ENCODE peak calls at places on chromosomes 11 and 22, in eight cellular contexts. One of them, this sample, is unnamed. For H3K4me1 and H3K9me3, the result is how much of the 10 kb centered on the place peaks cover.

GRCh38 chr22:35470903-35471321 is 69.7 kb upstream of the RASD2 start:
- DNase-seq in psoas muscle: no peak
- DNase-seq in uterus: no peak
- DNase-seq in CD8-positive, alpha-beta memory T cell: no peak
- DNase-seq in CD4-positive, CD25-positive, alpha-beta regulatory T cell: no peak
- DNase-seq in IMR-90: peak
- DNase-seq in NT2/D1: no peak
- DNase-seq in A549: peak
- DNase-seq in this sample: no peak

GRCh38 chr11:12109591-12110196 is 696 bp upstream of the MICAL2 start:
- DNase-seq in psoas muscle: no peak
- DNase-seq in uterus: no peak
- DNase-seq in CD8-positive, alpha-beta memory T cell: no peak
- DNase-seq in CD4-positive, CD25-positive, alpha-beta regulatory T cell: peak
- DNase-seq in IMR-90: no peak
- DNase-seq in NT2/D1: no peak
- DNase-seq in A549: no peak
- DNase-seq in this sample: no peak

GRCh38 chr22:37228106-37229011 is 15.7 kb downstream of the RAC2 start:
- DNase-seq in psoas muscle: peak
- DNase-seq in uterus: no peak
- DNase-seq in CD8-positive, alpha-beta memory T cell: peak
- DNase-seq in CD4-positive, CD25-positive, alpha-beta regulatory T cell: peak
- DNase-seq in IMR-90: peak
- DNase-seq in NT2/D1: no peak
- DNase-seq in A549: no peak
- DNase-seq in this sample: peak

GRCh38 chr22:45972091-45972867 is 4.7 kb downstream of the WNT7B start:
- DNase-seq in psoas muscle: no peak
- DNase-seq in uterus: no peak
- DNase-seq in CD8-positive, alpha-beta memory T cell: no peak
- DNase-seq in CD4-positive, CD25-positive, alpha-beta regulatory T cell: no peak
- DNase-seq in IMR-90: no peak
- DNase-seq in NT2/D1: no peak
- DNase-seq in A549: no peak
- DNase-seq in this sample: no peak

GRCh38 chr11:69381681-69382130 is 87.8 kb downstream of the MYEOV start:
- DNase-seq in psoas muscle: peak
- DNase-seq in uterus: no peak
- DNase-seq in CD8-positive, alpha-beta memory T cell: no peak
- DNase-seq in CD4-positive, CD25-positive, alpha-beta regulatory T cell: no peak
- DNase-seq in IMR-90: no peak
- DNase-seq in NT2/D1: no peak
- DNase-seq in A549: no peak
- DNase-seq in this sample: no peak

GRCh38 chr11:57779275-57779674 is 17.7 kb downstream of the CTNND1 start:
- DNase-seq in psoas muscle: no peak
- DNase-seq in uterus: no peak
- DNase-seq in CD8-positive, alpha-beta memory T cell: no peak
- DNase-seq in CD4-positive, CD25-positive, alpha-beta regulatory T cell: no peak
- DNase-seq in IMR-90: peak
- DNase-seq in NT2/D1: peak
- DNase-seq in A549: peak
- DNase-seq in this sample: no peak

GRCh38 chr11:125515102-125515439 is 19.0 kb upstream of the FEZ1 start:
- DNase-seq in psoas muscle: no peak
- DNase-seq in uterus: no peak
- DNase-seq in CD8-positive, alpha-beta memory T cell: no peak
- DNase-seq in CD4-positive, CD25-positive, alpha-beta regulatory T cell: no peak
- DNase-seq in IMR-90: no peak
- DNase-seq in NT2/D1: no peak
- DNase-seq in A549: no peak
- DNase-seq in this sample: no peak

GRCh38 chr11:110366234-110366633 is 63.5 kb upstream of the FDX1 start:
- DNase-seq in psoas muscle: peak
- DNase-seq in uterus: no peak
- DNase-seq in CD8-positive, alpha-beta memory T cell: no peak
- DNase-seq in CD4-positive, CD25-positive, alpha-beta regulatory T cell: no peak
- DNase-seq in IMR-90: peak
- DNase-seq in NT2/D1: no peak
- DNase-seq in A549: peak
- DNase-seq in this sample: peak

GRCh38 chr11:110161061-110161460 is 67.9 kb downstream of the ZC3H12C start:
- DNase-seq in psoas muscle: no peak
- DNase-seq in uterus: no peak
- DNase-seq in CD8-positive, alpha-beta memory T cell: no peak
- DNase-seq in CD4-positive, CD25-positive, alpha-beta regulatory T cell: no peak
- DNase-seq in IMR-90: no peak
- DNase-seq in NT2/D1: no peak
- DNase-seq in A549: no peak
- DNase-seq in this sample: no peak

GRCh38 chr11:123018702-123019101 is 37.1 kb upstream of the BSX start:
- DNase-seq in psoas muscle: no peak
- DNase-seq in uterus: no peak
- DNase-seq in CD8-positive, alpha-beta memory T cell: no peak
- DNase-seq in CD4-positive, CD25-positive, alpha-beta regulatory T cell: no peak
- DNase-seq in IMR-90: no peak
- DNase-seq in NT2/D1: no peak
- DNase-seq in A549: no peak
- DNase-seq in this sample: peak

GRCh38 chr11:65552413-65552951 is 5.7 kb downstream of the LTBP3 start:
- DNase-seq in psoas muscle: no peak
- DNase-seq in uterus: no peak
- DNase-seq in CD8-positive, alpha-beta memory T cell: no peak
- DNase-seq in CD4-positive, CD25-positive, alpha-beta regulatory T cell: no peak
- DNase-seq in IMR-90: no peak
- DNase-seq in NT2/D1: no peak
- DNase-seq in A549: no peak
- DNase-seq in this sample: no peak

GRCh38 chr22:38454361-38455062 is 487 bp downstream of the KCNJ4 start:
- DNase-seq in psoas muscle: no peak
- DNase-seq in uterus: no peak
- DNase-seq in CD8-positive, alpha-beta memory T cell: peak
- DNase-seq in CD4-positive, CD25-positive, alpha-beta regulatory T cell: peak
- DNase-seq in IMR-90: no peak
- DNase-seq in NT2/D1: no peak
- DNase-seq in A549: no peak
- DNase-seq in this sample: no peak

GRCh38 chr11:118868659-118869058 is 15.0 kb upstream of the CXCR5 start:
- DNase-seq in psoas muscle: no peak
- DNase-seq in uterus: no peak
- DNase-seq in CD8-positive, alpha-beta memory T cell: no peak
- DNase-seq in CD4-positive, CD25-positive, alpha-beta regulatory T cell: no peak
- DNase-seq in IMR-90: no peak
- DNase-seq in NT2/D1: no peak
- DNase-seq in A549: no peak
- DNase-seq in this sample: no peak

DNA sequence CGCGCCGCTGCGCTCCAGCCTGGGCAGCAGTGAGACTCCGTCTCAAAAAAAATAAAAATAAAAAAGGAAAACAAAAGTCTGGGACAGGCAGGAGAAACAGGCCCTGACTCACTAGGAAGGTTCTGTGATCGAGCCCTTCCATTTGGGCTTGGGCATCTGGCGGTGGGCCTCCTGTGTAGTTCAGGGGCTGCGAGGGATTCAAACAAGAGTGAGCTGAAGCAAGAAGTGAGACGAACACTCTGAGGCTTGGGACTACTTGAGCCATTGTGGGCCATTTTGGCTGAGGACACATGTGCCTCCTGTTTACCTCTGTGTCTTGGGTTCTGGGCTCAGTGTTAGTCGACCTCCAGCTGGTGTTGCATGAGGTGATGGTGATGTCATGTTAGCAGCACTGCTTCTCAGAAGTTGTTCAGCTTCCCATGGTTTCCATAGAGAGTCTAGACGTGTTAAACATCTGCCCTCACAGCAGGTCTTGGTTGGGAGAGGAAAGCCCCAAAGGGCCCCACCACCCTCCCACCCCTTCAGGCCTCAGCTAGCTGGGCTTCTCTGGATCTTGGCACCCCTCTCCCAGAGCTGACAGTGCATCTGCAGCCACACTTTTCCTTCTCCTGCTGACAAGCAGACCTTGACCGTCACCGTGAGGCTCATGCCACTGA is 57.8 kb downstream of the MED15 start:
- DNase-seq in psoas muscle: peak
- DNase-seq in uterus: no peak
- DNase-seq in CD8-positive, alpha-beta memory T cell: no peak
- DNase-seq in CD4-positive, CD25-positive, alpha-beta regulatory T cell: no peak
- DNase-seq in IMR-90: peak
- DNase-seq in NT2/D1: no peak
- DNase-seq in A549: no peak
- DNase-seq in this sample: no peak
- H3K4me1 ChIP-seq in psoas muscle: under half
- H3K4me1 ChIP-seq in uterus: under half
- H3K4me1 ChIP-seq in CD8-positive, alpha-beta memory T cell: half or more
- H3K4me1 ChIP-seq in CD4-positive, CD25-positive, alpha-beta regulatory T cell: half or more
- H3K4me1 ChIP-seq in IMR-90: under half
- H3K4me1 ChIP-seq in NT2/D1: under half
- H3K4me1 ChIP-seq in A549: half or more
- H3K4me1 ChIP-seq in this sample: half or more

DNA sequence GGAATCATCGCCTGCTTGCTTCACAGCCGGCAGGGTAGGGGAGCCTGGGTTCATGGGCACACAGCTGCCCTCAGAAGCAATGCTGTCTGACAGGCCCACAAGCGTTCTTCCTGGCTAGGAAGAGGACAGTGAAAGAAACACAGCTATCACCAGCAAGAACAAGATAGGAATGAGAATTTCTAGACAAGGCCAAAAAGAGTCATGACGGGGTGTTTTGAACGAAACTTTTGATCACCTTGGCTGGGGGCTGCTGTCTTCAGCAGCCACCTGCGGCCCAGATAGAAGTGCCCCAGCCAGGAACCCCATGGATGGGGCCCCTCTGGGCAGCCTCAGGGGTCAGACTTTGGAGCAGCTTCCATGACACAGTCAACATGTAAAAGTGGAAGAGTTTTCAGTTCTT is 41.8 kb downstream of the GAB4 start:
- DNase-seq in psoas muscle: no peak
- DNase-seq in uterus: no peak
- DNase-seq in CD8-positive, alpha-beta memory T cell: no peak
- DNase-seq in CD4-positive, CD25-positive, alpha-beta regulatory T cell: no peak
- DNase-seq in IMR-90: no peak
- DNase-seq in NT2/D1: no peak
- DNase-seq in A549: no peak
- DNase-seq in this sample: no peak
- H3K9me3 ChIP-seq in psoas muscle: under half
- H3K9me3 ChIP-seq in uterus: under half
- H3K9me3 ChIP-seq in CD8-positive, alpha-beta memory T cell: under half
- H3K9me3 ChIP-seq in CD4-positive, CD25-positive, alpha-beta regulatory T cell: under half
- H3K9me3 ChIP-seq in IMR-90: under half
- H3K9me3 ChIP-seq in NT2/D1: under half
- H3K9me3 ChIP-seq in A549: under half
- H3K9me3 ChIP-seq in this sample: under half

DNA sequence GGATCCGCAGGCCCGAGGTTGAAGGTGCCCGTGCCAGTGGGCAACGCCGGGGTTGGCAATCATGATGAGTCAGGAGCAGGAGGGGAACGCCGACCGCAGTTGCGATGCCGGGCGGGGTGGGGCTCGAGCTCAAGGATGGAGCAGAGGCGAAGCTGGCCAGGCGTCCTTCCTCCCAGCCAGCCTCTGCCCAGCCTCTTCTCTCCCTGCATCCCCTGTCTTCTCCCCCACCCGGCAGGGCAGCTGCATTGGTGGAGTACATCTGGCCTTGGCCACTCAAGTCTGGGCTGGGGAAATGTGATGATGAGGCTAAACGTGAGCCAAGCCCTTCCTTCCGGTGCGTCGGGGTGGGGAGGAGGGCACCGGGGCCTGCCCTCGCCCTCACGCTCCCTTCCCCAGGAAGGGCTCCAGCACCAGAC is 3.9 kb downstream of the IFITM10 start:
- DNase-seq in psoas muscle: peak
- DNase-seq in uterus: no peak
- DNase-seq in CD8-positive, alpha-beta memory T cell: no peak
- DNase-seq in CD4-positive, CD25-positive, alpha-beta regulatory T cell: no peak
- DNase-seq in IMR-90: no peak
- DNase-seq in NT2/D1: no peak
- DNase-seq in A549: no peak
- DNase-seq in this sample: peak
- H3K4me3 ChIP-seq in psoas muscle: peak
- H3K4me3 ChIP-seq in uterus: no peak
- H3K4me3 ChIP-seq in CD8-positive, alpha-beta memory T cell: no peak
- H3K4me3 ChIP-seq in CD4-positive, CD25-positive, alpha-beta regulatory T cell: no peak
- H3K4me3 ChIP-seq in IMR-90: no peak
- H3K4me3 ChIP-seq in NT2/D1: no peak
- H3K4me3 ChIP-seq in A549: no peak
- H3K4me3 ChIP-seq in this sample: no peak

DNA sequence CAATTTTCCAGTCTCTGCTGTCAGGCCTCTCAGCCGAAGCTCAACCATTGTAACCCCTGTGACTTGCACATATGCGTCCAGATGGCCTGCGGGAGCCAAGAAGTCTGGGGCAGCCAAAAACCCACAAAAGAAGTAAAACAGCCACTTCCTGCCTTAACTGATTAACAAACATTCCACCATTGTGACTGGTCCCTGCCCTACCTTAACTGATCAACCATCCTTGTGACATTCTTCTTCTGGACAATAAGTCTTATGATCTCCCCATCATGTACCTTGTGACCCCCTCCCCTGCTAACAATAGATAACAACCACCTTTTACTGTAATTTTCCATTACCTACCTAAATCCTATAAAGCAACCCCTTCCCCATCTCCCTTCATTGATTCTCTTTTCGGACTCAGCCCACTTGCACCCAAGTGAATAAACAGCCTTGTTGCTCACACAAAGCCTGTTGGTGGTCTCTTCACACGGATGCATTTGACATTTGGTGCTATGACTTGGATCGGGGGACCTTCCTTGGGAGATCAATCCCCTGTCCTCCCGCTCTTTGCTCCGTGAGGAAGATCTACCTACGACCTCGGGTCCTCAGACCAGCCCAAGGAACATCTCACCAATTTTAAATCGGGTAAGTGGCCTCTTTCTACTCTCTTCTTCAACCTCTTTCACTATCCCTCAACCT is 1.3 kb upstream of the NDUFC2 start:
- DNase-seq in psoas muscle: no peak
- DNase-seq in uterus: no peak
- DNase-seq in CD8-positive, alpha-beta memory T cell: no peak
- DNase-seq in CD4-positive, CD25-positive, alpha-beta regulatory T cell: peak
- DNase-seq in IMR-90: peak
- DNase-seq in NT2/D1: no peak
- DNase-seq in A549: no peak
- DNase-seq in this sample: no peak
- H3K4me1 ChIP-seq in psoas muscle: under half
- H3K4me1 ChIP-seq in uterus: under half
- H3K4me1 ChIP-seq in CD8-positive, alpha-beta memory T cell: under half
- H3K4me1 ChIP-seq in CD4-positive, CD25-positive, alpha-beta regulatory T cell: under half
- H3K4me1 ChIP-seq in IMR-90: under half
- H3K4me1 ChIP-seq in NT2/D1: under half
- H3K4me1 ChIP-seq in A549: under half
- H3K4me1 ChIP-seq in this sample: under half

GRCh38 chr11:100619484-100619883 is 67.6 kb upstream of the ARHGAP42 start:
- DNase-seq in psoas muscle: no peak
- DNase-seq in uterus: no peak
- DNase-seq in CD8-positive, alpha-beta memory T cell: no peak
- DNase-seq in CD4-positive, CD25-positive, alpha-beta regulatory T cell: no peak
- DNase-seq in IMR-90: peak
- DNase-seq in NT2/D1: no peak
- DNase-seq in A549: no peak
- DNase-seq in this sample: no peak
- H3K9me3 ChIP-seq in psoas muscle: under half
- H3K9me3 ChIP-seq in uterus: under half
- H3K9me3 ChIP-seq in CD8-positive, alpha-beta memory T cell: under half
- H3K9me3 ChIP-seq in CD4-positive, CD25-positive, alpha-beta regulatory T cell: under half
- H3K9me3 ChIP-seq in IMR-90: under half
- H3K9me3 ChIP-seq in NT2/D1: under half
- H3K9me3 ChIP-seq in A549: under half
- H3K9me3 ChIP-seq in this sample: under half